ENCODE peak calls at places on chromosomes 3 and 15, in five cellular contexts. One of them, this sample, is unnamed.

GRCh38 chr3:14949126-14949525 is 1.7 kb downstream of the NR2C2 start:
- DNase-seq in esophagus squamous epithelium: no peak
- DNase-seq in RWPE2: no peak
- DNase-seq in HCT116: no peak
- DNase-seq in colonic mucosa: no peak
- DNase-seq in this sample: no peak

GRCh38 chr3:12318758-12319621 is 30.1 kb downstream of the PPARG start:
- DNase-seq in esophagus squamous epithelium: no peak
- DNase-seq in RWPE2: no peak
- DNase-seq in HCT116: no peak
- DNase-seq in colonic mucosa: no peak
- DNase-seq in this sample: no peak

GRCh38 chr3:20141841-20142240 is 44.2 kb downstream of the SGO1 start:
- DNase-seq in esophagus squamous epithelium: no peak
- DNase-seq in RWPE2: no peak
- DNase-seq in HCT116: no peak
- DNase-seq in colonic mucosa: no peak
- DNase-seq in this sample: peak; percentile 80

GRCh38 chr3:73074681-73075305 is 13.3 kb downstream of the EBLN2 start:
- DNase-seq in esophagus squamous epithelium: no peak
- DNase-seq in RWPE2: no peak
- DNase-seq in HCT116: no peak
- DNase-seq in colonic mucosa: no peak
- DNase-seq in this sample: no peak

GRCh38 chr3:42486814-42487569 is 15.5 kb upstream of the VIPR1 start:
- DNase-seq in esophagus squamous epithelium: no peak
- DNase-seq in RWPE2: no peak
- DNase-seq in HCT116: no peak
- DNase-seq in colonic mucosa: no peak
- DNase-seq in this sample: no peak

GRCh38 chr15:63991706-63992105 is 54.6 kb downstream of the DAPK2 start:
- DNase-seq in esophagus squamous epithelium: no peak
- DNase-seq in RWPE2: peak; percentile 38
- DNase-seq in HCT116: no peak
- DNase-seq in colonic mucosa: no peak
- DNase-seq in this sample: no peak

GRCh38 chr15:81813215-81813614 is 232.6 kb downstream of the MEX3B start:
- DNase-seq in esophagus squamous epithelium: no peak
- DNase-seq in RWPE2: no peak
- DNase-seq in HCT116: peak; percentile 7
- DNase-seq in colonic mucosa: no peak
- DNase-seq in this sample: no peak

GRCh38 chr15:90396321-90396720 is 8.3 kb downstream of the IQGAP1 start:
- DNase-seq in esophagus squamous epithelium: no peak
- DNase-seq in RWPE2: no peak
- DNase-seq in HCT116: no peak
- DNase-seq in colonic mucosa: no peak
- DNase-seq in this sample: no peak

GRCh38 chr3:195165264-195165608 is 105.7 kb downstream of the XXYLT1 start:
- DNase-seq in esophagus squamous epithelium: no peak
- DNase-seq in RWPE2: no peak
- DNase-seq in HCT116: no peak
- DNase-seq in colonic mucosa: no peak
- DNase-seq in this sample: no peak

GRCh38 chr3:61173685-61174084 is 77.6 kb downstream of the FHIT start:
- DNase-seq in esophagus squamous epithelium: no peak
- DNase-seq in RWPE2: no peak
- DNase-seq in HCT116: no peak
- DNase-seq in colonic mucosa: no peak
- DNase-seq in this sample: no peak

GRCh38 chr15:98485451-98485850 is 162.9 kb upstream of the IGF1R start:
- DNase-seq in esophagus squamous epithelium: no peak
- DNase-seq in RWPE2: no peak
- DNase-seq in HCT116: no peak
- DNase-seq in colonic mucosa: no peak
- DNase-seq in this sample: no peak

GRCh38 chr3:23203651-23204111 is 554 bp downstream of the UBE2E2 start:
- DNase-seq in esophagus squamous epithelium: no peak
- DNase-seq in RWPE2: no peak
- DNase-seq in HCT116: no peak
- DNase-seq in colonic mucosa: peak; percentile 28
- DNase-seq in this sample: no peak

GRCh38 chr3:65607101-65607500 is 431.6 kb downstream of the MAGI1 start:
- DNase-seq in esophagus squamous epithelium: no peak
- DNase-seq in RWPE2: no peak
- DNase-seq in HCT116: no peak
- DNase-seq in colonic mucosa: no peak
- DNase-seq in this sample: no peak

GRCh38 chr3:185753354-185753753 is 71.5 kb downstream of the IGF2BP2 start:
- DNase-seq in esophagus squamous epithelium: no peak
- DNase-seq in RWPE2: no peak
- DNase-seq in HCT116: no peak
- DNase-seq in colonic mucosa: no peak
- DNase-seq in this sample: no peak

GRCh38 chr15:69604050-69604378 is 151.4 kb downstream of the RPLP1 start:
- DNase-seq in esophagus squamous epithelium: no peak
- DNase-seq in RWPE2: no peak
- DNase-seq in HCT116: peak; percentile 26
- DNase-seq in colonic mucosa: peak; percentile 71
- DNase-seq in this sample: no peak

GRCh38 chr3:88986834-88987233 is 120.6 kb upstream of the EPHA3 start:
- DNase-seq in esophagus squamous epithelium: no peak
- DNase-seq in RWPE2: no peak
- DNase-seq in HCT116: no peak
- DNase-seq in colonic mucosa: no peak
- DNase-seq in this sample: peak; percentile 12

GRCh38 chr15:60120100-60120499 is 116.0 kb downstream of the FOXB1 start:
- DNase-seq in esophagus squamous epithelium: no peak
- DNase-seq in RWPE2: no peak
- DNase-seq in HCT116: no peak
- DNase-seq in colonic mucosa: no peak
- DNase-seq in this sample: no peak

GRCh38 chr3:133188996-133189395 is 150.8 kb downstream of the TMEM108 start:
- DNase-seq in esophagus squamous epithelium: no peak
- DNase-seq in RWPE2: no peak
- DNase-seq in HCT116: no peak
- DNase-seq in colonic mucosa: no peak
- DNase-seq in this sample: no peak

GRCh38 chr15:40441012-40441735 is 421 bp downstream of the BAHD1 start:
- DNase-seq in esophagus squamous epithelium: no peak
- DNase-seq in RWPE2: peak; percentile 70
- DNase-seq in HCT116: no peak
- DNase-seq in colonic mucosa: no peak
- DNase-seq in this sample: no peak

GRCh38 chr15:40443846-40444245 is 3.1 kb downstream of the BAHD1 start:
- DNase-seq in esophagus squamous epithelium: no peak
- DNase-seq in RWPE2: no peak
- DNase-seq in HCT116: no peak
- DNase-seq in colonic mucosa: no peak
- DNase-seq in this sample: no peak

GRCh38 chr15:40440300-40441011 is at the start of gene BAHD1:
- DNase-seq in esophagus squamous epithelium: peak; percentile 75
- DNase-seq in RWPE2: peak; percentile 99
- DNase-seq in HCT116: peak; percentile 77
- DNase-seq in colonic mucosa: peak; percentile 98
- DNase-seq in this sample: peak; percentile 81

GRCh38 chr15:40443255-40443654 is 2.5 kb downstream of the BAHD1 start:
- DNase-seq in esophagus squamous epithelium: no peak
- DNase-seq in RWPE2: no peak
- DNase-seq in HCT116: no peak
- DNase-seq in colonic mucosa: no peak
- DNase-seq in this sample: no peak

DNA sequence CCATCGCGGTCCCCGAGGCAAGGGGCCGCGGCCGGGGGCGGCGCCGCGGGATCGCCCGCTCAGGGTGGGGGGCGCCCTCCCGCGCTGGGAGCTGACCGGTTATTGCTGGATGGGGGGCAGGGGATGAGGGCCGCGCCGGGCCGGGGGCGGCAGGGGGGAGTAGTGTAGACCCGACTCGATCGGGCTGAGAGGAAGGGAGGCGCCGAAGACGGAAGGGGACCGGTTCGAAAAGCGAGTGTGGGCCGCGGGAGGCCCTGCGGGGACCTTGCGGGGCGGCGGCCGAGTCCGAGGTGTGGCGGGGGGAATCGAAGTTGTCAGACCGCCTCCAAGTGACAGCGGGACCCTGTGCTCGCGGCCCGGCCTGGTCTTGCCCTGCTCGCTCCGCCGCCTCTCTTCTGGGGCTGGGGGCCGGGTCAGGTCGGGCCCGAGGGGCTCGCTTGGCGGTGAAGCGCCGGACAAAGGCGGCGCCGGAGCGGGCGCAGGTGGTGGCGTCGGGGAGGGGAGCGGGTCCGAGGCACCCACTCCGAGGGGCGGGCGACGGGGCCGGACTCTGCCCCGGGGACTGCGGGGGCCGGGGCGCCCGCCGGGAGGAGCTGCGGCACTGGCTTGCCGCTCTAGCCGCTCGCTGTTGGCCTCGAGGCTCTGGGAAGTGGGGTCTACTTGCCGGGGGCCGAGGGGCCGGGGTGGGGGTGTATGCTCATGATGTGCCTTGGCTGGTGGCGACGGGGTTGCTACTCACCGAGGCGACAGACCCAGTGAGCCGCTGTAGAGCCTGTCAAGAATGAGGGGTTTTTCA is 1.2 kb downstream of the BAHD1 start:
- DNase-seq in esophagus squamous epithelium: no peak
- DNase-seq in RWPE2: peak; percentile 72
- DNase-seq in HCT116: no peak
- DNase-seq in colonic mucosa: peak; percentile 38
- DNase-seq in this sample: no peak
- TF ChIP-seq CTCF in esophagus squamous epithelium: no peak
- TF ChIP-seq CTCF in RWPE2: peak; percentile 36
- TF ChIP-seq CTCF in HCT116: no peak
- TF ChIP-seq CTCF in colonic mucosa: no peak
- TF ChIP-seq CTCF in this sample: no peak

DNA sequence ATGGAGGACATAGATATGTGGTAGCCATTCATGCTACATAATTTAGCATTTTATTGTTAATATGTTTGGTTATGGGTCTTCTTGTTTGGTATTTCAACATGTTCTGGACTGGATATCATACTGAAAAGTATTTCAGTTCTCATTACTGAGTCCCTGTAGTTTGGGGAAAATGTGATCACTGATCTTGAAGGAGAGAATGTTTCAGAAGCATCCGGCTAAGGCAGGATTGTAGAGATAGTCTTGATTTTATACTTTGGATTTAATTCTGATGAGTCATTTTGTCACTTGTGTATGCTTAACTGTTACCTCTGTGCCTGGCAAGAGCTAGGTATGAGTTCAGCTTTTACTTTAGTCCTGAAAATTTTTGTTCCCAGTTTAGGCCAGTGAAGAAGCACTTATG is 7.1 kb downstream of the CHD2 start:
- DNase-seq in esophagus squamous epithelium: no peak
- DNase-seq in RWPE2: no peak
- DNase-seq in HCT116: no peak
- DNase-seq in colonic mucosa: no peak
- DNase-seq in this sample: no peak
- H3K4me3 ChIP-seq in esophagus squamous epithelium: peak overlapping the region; percentile 44
- H3K4me3 ChIP-seq in RWPE2: no peak overlapping the region
- H3K4me3 ChIP-seq in HCT116: peak overlapping the region; percentile 68
- H3K4me3 ChIP-seq in colonic mucosa: no peak overlapping the region
- H3K4me3 ChIP-seq in this sample: no peak overlapping the region

DNA sequence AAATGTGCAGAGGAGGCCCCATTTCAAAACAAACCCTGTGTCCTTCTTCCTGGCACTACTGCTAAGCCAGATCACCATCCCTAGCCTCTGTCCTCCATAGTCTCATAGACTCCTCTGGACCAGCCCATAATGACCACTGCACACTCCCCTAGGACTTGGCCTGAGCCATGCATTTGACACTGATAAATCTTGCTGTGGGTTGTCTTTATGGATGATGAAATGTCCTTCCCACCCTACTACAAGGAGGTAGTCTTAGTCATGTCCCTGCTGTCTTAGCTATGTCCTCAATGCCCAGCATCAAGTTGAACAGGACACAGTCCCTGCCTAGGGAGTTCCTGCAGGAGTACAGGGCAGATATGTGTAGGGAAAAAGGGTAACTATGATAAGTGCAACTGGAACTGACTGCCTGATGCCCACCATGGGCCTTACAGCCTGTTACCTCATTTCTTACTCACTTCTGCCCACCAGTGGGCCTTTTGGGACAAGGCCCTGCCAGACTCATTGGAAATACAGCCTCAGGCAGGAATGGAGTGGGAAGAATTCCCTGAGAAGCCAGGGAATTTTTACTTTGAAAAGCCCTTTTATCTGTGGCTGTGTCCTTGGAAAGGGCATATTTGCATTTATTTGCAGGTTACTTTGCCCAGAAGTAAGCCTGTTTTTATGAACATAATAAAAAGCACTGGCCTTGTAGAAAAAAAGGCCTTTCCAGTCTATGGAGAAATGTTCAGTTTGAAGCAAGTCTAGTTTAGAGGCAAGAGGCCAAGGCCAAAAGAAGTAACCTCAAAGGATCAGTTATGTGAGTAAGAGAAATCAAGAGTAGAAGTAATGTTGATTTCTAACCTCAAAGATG is 199.6 kb upstream of the EIF1B start:
- DNase-seq in esophagus squamous epithelium: no peak
- DNase-seq in RWPE2: no peak
- DNase-seq in HCT116: no peak
- DNase-seq in colonic mucosa: no peak
- DNase-seq in this sample: no peak
- TF ChIP-seq CTCF in esophagus squamous epithelium: no peak
- TF ChIP-seq CTCF in RWPE2: peak; percentile 7
- TF ChIP-seq CTCF in HCT116: no peak
- TF ChIP-seq CTCF in colonic mucosa: no peak
- TF ChIP-seq CTCF in this sample: peak; percentile 50

GRCh38 chr15:66751579-66751978 is 49.5 kb downstream of the SMAD6 start:
- DNase-seq in esophagus squamous epithelium: no peak
- DNase-seq in RWPE2: no peak
- DNase-seq in HCT116: peak; percentile 72
- DNase-seq in colonic mucosa: no peak
- DNase-seq in this sample: no peak
- H3K4me3 ChIP-seq in esophagus squamous epithelium: no peak overlapping the region
- H3K4me3 ChIP-seq in RWPE2: no peak overlapping the region
- H3K4me3 ChIP-seq in HCT116: no peak overlapping the region
- H3K4me3 ChIP-seq in colonic mucosa: no peak overlapping the region
- H3K4me3 ChIP-seq in this sample: no peak overlapping the region

DNA sequence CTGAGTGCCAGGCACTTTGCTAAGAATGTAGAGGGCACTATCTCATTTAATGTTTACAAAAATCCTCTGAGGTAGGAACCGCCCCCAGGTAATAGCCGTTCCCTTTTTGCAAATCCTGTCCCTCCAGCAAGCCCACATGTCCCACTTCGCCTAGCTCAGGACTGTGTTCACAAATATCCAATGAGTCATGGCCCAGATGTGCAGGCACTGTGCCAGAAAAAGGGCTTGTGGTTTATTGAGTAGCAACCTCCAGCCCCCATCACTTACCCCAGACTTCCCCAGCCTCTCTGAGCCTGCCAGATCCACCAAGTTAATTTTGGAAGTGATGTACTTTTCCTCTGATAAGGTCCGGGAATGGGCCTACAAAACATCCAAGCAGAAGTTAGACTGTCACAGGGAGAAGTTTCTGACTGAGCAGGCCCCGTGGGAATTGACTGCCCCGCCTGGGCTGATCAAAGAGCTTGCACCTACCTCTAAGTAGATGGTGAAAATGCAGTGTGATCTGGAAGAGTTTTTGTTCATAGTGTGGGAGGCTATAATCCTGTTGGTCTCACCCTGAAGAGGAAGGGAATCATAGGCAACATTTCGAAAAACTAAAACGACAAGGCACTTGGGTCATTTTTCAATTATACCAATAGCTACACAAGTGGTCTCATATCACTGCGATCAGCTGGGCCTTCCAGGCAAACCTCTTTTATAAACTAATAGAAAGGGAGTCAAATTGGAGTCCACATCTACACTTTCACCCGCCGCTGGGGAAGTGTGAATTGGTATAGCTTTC is 15.7 kb downstream of the KIF9 start:
- DNase-seq in esophagus squamous epithelium: no peak
- DNase-seq in RWPE2: peak; percentile 86
- DNase-seq in HCT116: peak; percentile 57
- DNase-seq in colonic mucosa: peak; percentile 39
- DNase-seq in this sample: peak; percentile 90
- TF ChIP-seq CTCF in esophagus squamous epithelium: no peak
- TF ChIP-seq CTCF in RWPE2: no peak
- TF ChIP-seq CTCF in HCT116: no peak
- TF ChIP-seq CTCF in colonic mucosa: no peak
- TF ChIP-seq CTCF in this sample: no peak